ENCODE peak calls at places on chromosomes 3 and 15, in seven cellular contexts. C is right cardiac atrium; A is neural progenitor cell; K is PC-9; Z is CD4-positive, CD25-positive, alpha-beta regulatory T cell; M is H1; H is GM23338. T is an unnamed sample.

GRCh38 chr3:155704771-155705559 is 39.9 kb downstream of the PLCH1 start:
- DNase-seq in A (peak; percentile 46), Z (no peak), C (no peak), M (no peak), K (no peak), H (no peak), T (no peak)

GRCh38 chr15:40137011-40137906 is 23.6 kb upstream of the BUB1B start:
- DNase-seq in K (no peak), M (no peak), A (peak; percentile 39), H (peak; percentile 68), Z (no peak), C (no peak), T (no peak)

GRCh38 chr15:50083424-50084025 is 35.5 kb downstream of the ATP8B4 start:
- DNase-seq in K (no peak), Z (no peak), A (no peak), H (no peak), M (no peak), C (no peak), T (no peak)

GRCh38 chr3:30630238-30631030 is 24.0 kb downstream of the TGFBR2 start:
- DNase-seq in H (no peak), K (no peak), A (no peak), Z (no peak), M (no peak), C (no peak), T (no peak)

GRCh38 chr15:22265056-22265945 is 185.0 kb downstream of the OR4M2 start:
- DNase-seq in Z (no peak), C (no peak), K (no peak), M (no peak), H (no peak), A (no peak), T (no peak)

GRCh38 chr3:172219750-172220149 is 180.4 kb downstream of the FNDC3B start:
- DNase-seq in A (no peak), M (no peak), Z (no peak), H (no peak), C (no peak), K (no peak), T (no peak)

GRCh38 chr3:64642327-64643151 is 45.3 kb downstream of the ADAMTS9 start:
- DNase-seq in M (no peak), H (peak; percentile 40), K (no peak), Z (no peak), C (peak; percentile 32), A (peak; percentile 85), T (no peak)

GRCh38 chr15:35066094-35066493 is 19.0 kb downstream of the NANOGP8 start:
- DNase-seq in A (no peak), C (no peak), H (no peak), Z (no peak), K (no peak), M (no peak), T (no peak)

GRCh38 chr3:185267193-185267592 is 13.3 kb upstream of the EHHADH start:
- DNase-seq in C (no peak), A (no peak), M (no peak), H (no peak), Z (no peak), K (no peak), T (no peak)

GRCh38 chr3:113552851-113553250 is 20.5 kb downstream of the SIDT1 start:
- DNase-seq in A (no peak), M (no peak), H (peak; percentile 28), Z (no peak), K (no peak), C (no peak), T (no peak)

GRCh38 chr3:155110996-155111901 is 31.1 kb downstream of the MME start:
- DNase-seq in H (no peak), C (no peak), K (no peak), Z (no peak), M (no peak), A (no peak), T (no peak)

GRCh38 chr15:98111806-98112205 is 151.3 kb downstream of the ARRDC4 start:
- DNase-seq in H (no peak), K (no peak), Z (no peak), M (no peak), A (no peak), C (no peak), T (no peak)

GRCh38 chr15:75454471-75455418 is 3.3 kb upstream of the SIN3A start:
- DNase-seq in M (peak; percentile 82), A (peak; percentile 85), K (no peak), C (peak; percentile 78), Z (peak; percentile 79), H (peak; percentile 68), T (peak; percentile 78)

GRCh38 chr3:27629381-27629780 is 92.7 kb downstream of the EOMES start:
- DNase-seq in K (no peak), C (no peak), Z (no peak), M (no peak), H (no peak), A (no peak), T (no peak)

GRCh38 chr3:32009957-32010356 is 28.4 kb downstream of the ZNF860 start:
- DNase-seq in H (no peak), M (no peak), A (no peak), K (no peak), C (no peak), Z (no peak), T (no peak)

GRCh38 chr3:51675201-51675611 is 4.2 kb downstream of the TEX264 start:
- DNase-seq in A (no peak), K (peak; percentile 10), M (no peak), C (no peak), Z (no peak), H (no peak), T (no peak)

GRCh38 chr3:31353166-31353565 is 179.6 kb upstream of the STT3B start:
- DNase-seq in M (no peak), H (no peak), C (no peak), A (no peak), K (no peak), Z (no peak), T (no peak)

GRCh38 chr15:31446546-31446945 is 119.9 kb downstream of the KLF13 start:
- DNase-seq in H (no peak), Z (no peak), C (no peak), K (no peak), A (no peak), M (peak; percentile 2), T (no peak)
- H3K4me1 ChIP-seq in H (no peaks in the 10 kb centered on the region), Z (no peaks in the 10 kb centered on the region), C (no peaks in the 10 kb centered on the region), K (no peaks in the 10 kb centered on the region), A (no peaks in the 10 kb centered on the region), M (no peaks in the 10 kb centered on the region), T (no peaks in the 10 kb centered on the region)

GRCh38 chr15:45115312-45115820 is 1.2 kb downstream of the DUOXA2 start:
- DNase-seq in K (no peak), A (no peak), H (no peak), C (no peak), Z (no peak), M (no peak), T (no peak)

GRCh38 chr15:45114751-45115085 is 592 bp downstream of the DUOXA2 start:
- DNase-seq in H (no peak), C (no peak), M (no peak), A (no peak), Z (no peak), K (no peak), T (no peak)

GRCh38 chr15:45117327-45118130 is 3.4 kb downstream of the DUOXA2 start:
- DNase-seq in M (no peak), H (peak; percentile 24), K (no peak), Z (no peak), C (no peak), A (no peak), T (no peak)

GRCh38 chr15:45116482-45117326 is 2.6 kb downstream of the DUOXA2 start:
- DNase-seq in Z (no peak), M (peak; percentile 61), A (peak; percentile 12), C (no peak), H (peak; percentile 56), K (no peak), T (no peak)

GRCh38 chr15:45116006-45116481 is 1.9 kb downstream of the DUOXA2 start:
- DNase-seq in K (no peak), M (no peak), C (no peak), Z (no peak), H (no peak), A (no peak), T (no peak)
- H3K4me1 ChIP-seq in K (no peaks in the 10 kb centered on the region), M (no peaks in the 10 kb centered on the region), C (no peaks in the 10 kb centered on the region), Z (peaks cover 43% of the 10 kb centered on the region), H (peaks cover 40% of the 10 kb centered on the region), A (no peaks in the 10 kb centered on the region), T (peaks cover 4% of the 10 kb centered on the region)

DNA sequence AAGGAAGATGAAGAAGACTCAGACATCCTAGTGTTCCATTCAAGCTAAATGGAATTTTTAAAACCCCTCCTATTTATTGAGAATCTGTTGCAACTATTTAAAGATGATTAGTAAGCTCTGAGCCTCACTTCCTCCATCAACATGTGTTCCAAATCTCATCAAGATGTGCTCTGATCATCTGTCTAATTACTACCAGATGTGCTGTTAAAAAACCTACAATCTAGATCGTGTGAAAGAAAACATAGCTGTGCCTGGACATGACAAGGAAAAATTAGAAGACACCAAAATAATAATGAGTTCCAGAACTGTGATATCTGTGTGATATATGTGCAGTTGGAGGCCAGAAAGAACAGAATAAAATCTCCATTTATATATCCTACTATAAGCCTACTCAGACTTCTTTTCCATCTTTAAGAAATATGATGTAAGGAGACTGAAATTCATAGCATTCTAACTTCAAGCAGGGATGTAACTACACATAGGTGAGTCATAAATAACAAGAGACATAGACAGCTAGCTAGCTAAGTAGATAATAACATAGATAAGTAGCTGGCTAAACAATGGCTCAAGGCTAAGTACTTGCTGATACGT is 7.7 kb downstream of the XPC start:
- DNase-seq in H (no peak), K (no peak), C (no peak), Z (no peak), A (no peak), M (no peak), T (no peak)
- H3K4me1 ChIP-seq in H (no peaks in the 10 kb centered on the region), K (peaks cover 14% of the 10 kb centered on the region), C (no peaks in the 10 kb centered on the region), Z (peaks cover 16% of the 10 kb centered on the region), A (no peaks in the 10 kb centered on the region), M (no peaks in the 10 kb centered on the region), T (peaks cover 4% of the 10 kb centered on the region)

DNA sequence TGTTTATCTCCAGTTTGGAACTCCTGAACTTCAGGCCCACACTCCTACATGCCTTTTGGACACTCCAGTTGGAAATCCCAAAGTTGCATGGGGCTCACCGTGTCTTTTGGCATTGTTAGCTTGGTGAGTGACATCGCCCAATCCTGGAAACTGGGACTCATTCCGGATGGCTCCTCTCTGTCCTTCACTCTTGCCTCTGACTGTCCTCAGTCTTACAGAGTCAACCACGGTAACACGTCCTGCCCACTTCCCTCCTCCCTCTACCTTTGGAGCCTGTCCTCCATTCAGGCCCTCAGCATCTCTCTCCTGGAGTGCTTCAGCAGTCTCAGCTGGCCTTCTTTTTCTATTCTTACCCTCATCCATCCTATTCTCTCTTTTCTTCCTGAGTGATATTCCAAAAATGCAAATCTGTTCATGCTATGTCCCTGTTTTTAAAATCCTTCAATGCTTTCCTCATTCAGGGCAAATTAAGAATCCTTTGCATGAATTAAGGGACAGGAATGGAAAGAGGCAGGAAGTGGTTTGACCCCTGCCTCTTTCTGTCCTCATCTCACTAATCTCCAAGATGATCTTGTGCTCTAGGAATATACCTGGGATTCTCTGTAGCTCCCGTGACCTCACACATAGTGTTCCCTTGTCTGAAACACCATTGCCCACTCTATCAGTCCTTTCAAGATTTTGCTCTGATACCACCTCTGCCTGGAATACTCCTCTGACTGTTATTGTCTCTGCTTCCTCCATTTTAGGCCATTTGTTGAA is 42.5 kb downstream of the LPP start:
- DNase-seq in M (no peak), C (no peak), H (no peak), A (no peak), Z (no peak), K (no peak), T (no peak)
- H3K4me1 ChIP-seq in M (peaks cover 6% of the 10 kb centered on the region), C (peaks cover 15% of the 10 kb centered on the region), H (no peaks in the 10 kb centered on the region), A (peaks cover 9% of the 10 kb centered on the region), Z (no peaks in the 10 kb centered on the region), K (peaks cover 24% of the 10 kb centered on the region), T (no peaks in the 10 kb centered on the region)